ENCODE peak calls at places on chromosomes 1 and 21, in ten cellular contexts. One of them, this sample, is unnamed.
A peak's percentile ranks its signal among the peaks of the same experiment; 100 is the strongest.

GRCh38 chr1:41496080-41497055 is 11.9 kb upstream of the EDN2 start:
- DNase-seq in aorta: peak; percentile 97
- DNase-seq in fibroblast of the conjunctiva: peak; percentile 68
- DNase-seq in mucosa of gallbladder: peak; percentile 88
- DNase-seq in T1000: peak; percentile 69
- DNase-seq in stimulated activated CD4-positive, alpha-beta T cell treated with anti-CD3 and anti-CD28 coated beads, Interleukin-4, amount 100 ng/mL, for 48 hours: peak; percentile 69
- DNase-seq in amygdala: peak; percentile 11
- DNase-seq in DND-41: no peak
- DNase-seq in small intestine: peak; percentile 84
- DNase-seq in EH: peak; percentile 90
- DNase-seq in this sample: no peak

GRCh38 chr1:42925132-42925769 is 33.4 kb downstream of the SLC2A1 start:
- DNase-seq in fibroblast of the conjunctiva: no peak
- DNase-seq in amygdala: no peak
- DNase-seq in EH: no peak
- DNase-seq in T1000: no peak
- DNase-seq in DND-41: no peak
- DNase-seq in aorta: no peak
- DNase-seq in small intestine: no peak
- DNase-seq in mucosa of gallbladder: no peak
- DNase-seq in stimulated activated CD4-positive, alpha-beta T cell treated with anti-CD3 and anti-CD28 coated beads, Interleukin-4, amount 100 ng/mL, for 48 hours: no peak
- DNase-seq in this sample: no peak

GRCh38 chr1:71521655-71522264 is 440.9 kb upstream of the ZRANB2 start:
- DNase-seq in DND-41: peak; percentile 59
- DNase-seq in stimulated activated CD4-positive, alpha-beta T cell treated with anti-CD3 and anti-CD28 coated beads, Interleukin-4, amount 100 ng/mL, for 48 hours: no peak
- DNase-seq in EH: peak; percentile 33
- DNase-seq in small intestine: peak; percentile 2
- DNase-seq in T1000: no peak
- DNase-seq in mucosa of gallbladder: peak; percentile 38
- DNase-seq in aorta: no peak
- DNase-seq in fibroblast of the conjunctiva: peak; percentile 23
- DNase-seq in amygdala: no peak
- DNase-seq in this sample: peak; percentile 4

GRCh38 chr1:183979437-183979836 is 58.1 kb downstream of the COLGALT2 start:
- DNase-seq in DND-41: no peak
- DNase-seq in fibroblast of the conjunctiva: no peak
- DNase-seq in amygdala: no peak
- DNase-seq in mucosa of gallbladder: no peak
- DNase-seq in T1000: no peak
- DNase-seq in aorta: no peak
- DNase-seq in small intestine: no peak
- DNase-seq in EH: no peak
- DNase-seq in stimulated activated CD4-positive, alpha-beta T cell treated with anti-CD3 and anti-CD28 coated beads, Interleukin-4, amount 100 ng/mL, for 48 hours: no peak
- DNase-seq in this sample: no peak

GRCh38 chr1:22045604-22046228 is 6.8 kb upstream of the CDC42 start:
- DNase-seq in aorta: no peak
- DNase-seq in amygdala: no peak
- DNase-seq in EH: no peak
- DNase-seq in DND-41: no peak
- DNase-seq in fibroblast of the conjunctiva: no peak
- DNase-seq in mucosa of gallbladder: no peak
- DNase-seq in small intestine: peak; percentile 50
- DNase-seq in T1000: no peak
- DNase-seq in stimulated activated CD4-positive, alpha-beta T cell treated with anti-CD3 and anti-CD28 coated beads, Interleukin-4, amount 100 ng/mL, for 48 hours: no peak
- DNase-seq in this sample: no peak

GRCh38 chr1:230309646-230310177 is 116.4 kb downstream of the PGBD5 start:
- DNase-seq in EH: no peak
- DNase-seq in T1000: no peak
- DNase-seq in small intestine: no peak
- DNase-seq in amygdala: no peak
- DNase-seq in fibroblast of the conjunctiva: no peak
- DNase-seq in aorta: no peak
- DNase-seq in stimulated activated CD4-positive, alpha-beta T cell treated with anti-CD3 and anti-CD28 coated beads, Interleukin-4, amount 100 ng/mL, for 48 hours: no peak
- DNase-seq in mucosa of gallbladder: no peak
- DNase-seq in DND-41: no peak
- DNase-seq in this sample: no peak

GRCh38 chr1:11499825-11500331 is 20.9 kb downstream of the DISP3 start:
- DNase-seq in mucosa of gallbladder: no peak
- DNase-seq in amygdala: peak; percentile 13
- DNase-seq in small intestine: no peak
- DNase-seq in DND-41: no peak
- DNase-seq in EH: no peak
- DNase-seq in T1000: no peak
- DNase-seq in stimulated activated CD4-positive, alpha-beta T cell treated with anti-CD3 and anti-CD28 coated beads, Interleukin-4, amount 100 ng/mL, for 48 hours: no peak
- DNase-seq in fibroblast of the conjunctiva: no peak
- DNase-seq in aorta: no peak
- DNase-seq in this sample: no peak

GRCh38 chr1:44406761-44407429 is 1.8 kb downstream of the RNF220 start:
- DNase-seq in aorta: peak; percentile 74
- DNase-seq in DND-41: no peak
- DNase-seq in mucosa of gallbladder: no peak
- DNase-seq in small intestine: no peak
- DNase-seq in T1000: no peak
- DNase-seq in fibroblast of the conjunctiva: no peak
- DNase-seq in stimulated activated CD4-positive, alpha-beta T cell treated with anti-CD3 and anti-CD28 coated beads, Interleukin-4, amount 100 ng/mL, for 48 hours: no peak
- DNase-seq in EH: peak; percentile 11
- DNase-seq in amygdala: no peak
- DNase-seq in this sample: no peak

GRCh38 chr21:38804030-38804616 is 1.6 kb upstream of the ETS2 start:
- DNase-seq in small intestine: no peak
- DNase-seq in T1000: no peak
- DNase-seq in mucosa of gallbladder: no peak
- DNase-seq in aorta: no peak
- DNase-seq in fibroblast of the conjunctiva: no peak
- DNase-seq in DND-41: no peak
- DNase-seq in EH: peak; percentile 27
- DNase-seq in amygdala: no peak
- DNase-seq in stimulated activated CD4-positive, alpha-beta T cell treated with anti-CD3 and anti-CD28 coated beads, Interleukin-4, amount 100 ng/mL, for 48 hours: no peak
- DNase-seq in this sample: no peak

GRCh38 chr1:155513300-155513926 is 49.2 kb downstream of the ASH1L start:
- DNase-seq in mucosa of gallbladder: no peak
- DNase-seq in amygdala: no peak
- DNase-seq in aorta: no peak
- DNase-seq in small intestine: no peak
- DNase-seq in T1000: no peak
- DNase-seq in fibroblast of the conjunctiva: peak; percentile 24
- DNase-seq in stimulated activated CD4-positive, alpha-beta T cell treated with anti-CD3 and anti-CD28 coated beads, Interleukin-4, amount 100 ng/mL, for 48 hours: no peak
- DNase-seq in EH: peak; percentile 83
- DNase-seq in DND-41: no peak
- DNase-seq in this sample: no peak

GRCh38 chr1:36352141-36352909 is 28.9 kb upstream of the EVA1B start:
- DNase-seq in EH: peak; percentile 94
- DNase-seq in mucosa of gallbladder: peak; percentile 54
- DNase-seq in DND-41: no peak
- DNase-seq in stimulated activated CD4-positive, alpha-beta T cell treated with anti-CD3 and anti-CD28 coated beads, Interleukin-4, amount 100 ng/mL, for 48 hours: no peak
- DNase-seq in fibroblast of the conjunctiva: no peak
- DNase-seq in small intestine: no peak
- DNase-seq in aorta: no peak
- DNase-seq in T1000: no peak
- DNase-seq in amygdala: no peak
- DNase-seq in this sample: no peak

This sample was measured in CMK.